ENCODE peak calls at places on chromosome 1, in seven cellular contexts. One of them, this sample, is unnamed.

GRCh38 chr1:223363057-223363855 is 720 bp downstream of the SUSD4 start:
- DNase-seq in GM03348: peak; percentile 38
- DNase-seq in Kasumi-1: no peak
- DNase-seq in stimulated activated effector memory CD8-positive, alpha-beta T cell treated with anti-CD3 and anti-CD28 coated beads, Interleukin-12 subunit alpha, Interleukin-12 subunit beta, amount 100 ng/mL, for 72 hours: no peak
- DNase-seq in prostate gland: no peak
- DNase-seq in CD8-positive, alpha-beta memory T cell: no peak
- DNase-seq in NCI-H1694 treated with DMSO at 0.1 percent for 48 hours: peak; percentile 48
- DNase-seq in this sample: no peak

GRCh38 chr1:244236101-244236500 is 185.0 kb downstream of the ZBTB18 start:
- DNase-seq in NCI-H1694 treated with DMSO at 0.1 percent for 48 hours: no peak
- DNase-seq in prostate gland: no peak
- DNase-seq in Kasumi-1: no peak
- DNase-seq in GM03348: no peak
- DNase-seq in CD8-positive, alpha-beta memory T cell: no peak
- DNase-seq in stimulated activated effector memory CD8-positive, alpha-beta T cell treated with anti-CD3 and anti-CD28 coated beads, Interleukin-12 subunit alpha, Interleukin-12 subunit beta, amount 100 ng/mL, for 72 hours: no peak
- DNase-seq in this sample: no peak

GRCh38 chr1:28506907-28507246 is 1.0 kb downstream of the RCC1 start:
- DNase-seq in NCI-H1694 treated with DMSO at 0.1 percent for 48 hours: no peak
- DNase-seq in Kasumi-1: no peak
- DNase-seq in GM03348: no peak
- DNase-seq in CD8-positive, alpha-beta memory T cell: no peak
- DNase-seq in stimulated activated effector memory CD8-positive, alpha-beta T cell treated with anti-CD3 and anti-CD28 coated beads, Interleukin-12 subunit alpha, Interleukin-12 subunit beta, amount 100 ng/mL, for 72 hours: no peak
- DNase-seq in prostate gland: no peak
- DNase-seq in this sample: no peak

GRCh38 chr1:40305871-40306270 is 11.2 kb downstream of the COL9A2 start:
- DNase-seq in CD8-positive, alpha-beta memory T cell: no peak
- DNase-seq in stimulated activated effector memory CD8-positive, alpha-beta T cell treated with anti-CD3 and anti-CD28 coated beads, Interleukin-12 subunit alpha, Interleukin-12 subunit beta, amount 100 ng/mL, for 72 hours: no peak
- DNase-seq in prostate gland: no peak
- DNase-seq in GM03348: no peak
- DNase-seq in NCI-H1694 treated with DMSO at 0.1 percent for 48 hours: no peak
- DNase-seq in Kasumi-1: no peak
- DNase-seq in this sample: no peak

GRCh38 chr1:226645279-226645976 is 93.7 kb downstream of the ITPKB start:
- DNase-seq in CD8-positive, alpha-beta memory T cell: peak; percentile 52
- DNase-seq in NCI-H1694 treated with DMSO at 0.1 percent for 48 hours: no peak
- DNase-seq in stimulated activated effector memory CD8-positive, alpha-beta T cell treated with anti-CD3 and anti-CD28 coated beads, Interleukin-12 subunit alpha, Interleukin-12 subunit beta, amount 100 ng/mL, for 72 hours: no peak
- DNase-seq in GM03348: no peak
- DNase-seq in prostate gland: no peak
- DNase-seq in Kasumi-1: no peak
- DNase-seq in this sample: no peak

GRCh38 chr1:82775402-82776000 is 974.8 kb downstream of the ADGRL2 start:
- DNase-seq in stimulated activated effector memory CD8-positive, alpha-beta T cell treated with anti-CD3 and anti-CD28 coated beads, Interleukin-12 subunit alpha, Interleukin-12 subunit beta, amount 100 ng/mL, for 72 hours: peak; percentile 48
- DNase-seq in GM03348: no peak
- DNase-seq in NCI-H1694 treated with DMSO at 0.1 percent for 48 hours: no peak
- DNase-seq in CD8-positive, alpha-beta memory T cell: no peak
- DNase-seq in prostate gland: no peak
- DNase-seq in Kasumi-1: no peak
- DNase-seq in this sample: no peak

GRCh38 chr1:66253330-66253921 is 280.5 kb upstream of the SGIP1 start:
- DNase-seq in GM03348: peak; percentile 78
- DNase-seq in stimulated activated effector memory CD8-positive, alpha-beta T cell treated with anti-CD3 and anti-CD28 coated beads, Interleukin-12 subunit alpha, Interleukin-12 subunit beta, amount 100 ng/mL, for 72 hours: peak; percentile 50
- DNase-seq in prostate gland: peak; percentile 41
- DNase-seq in CD8-positive, alpha-beta memory T cell: no peak
- DNase-seq in Kasumi-1: peak; percentile 89
- DNase-seq in NCI-H1694 treated with DMSO at 0.1 percent for 48 hours: peak; percentile 75
- DNase-seq in this sample: no peak

GRCh38 chr1:161379071-161379470 is 11.4 kb upstream of the CFAP126 start:
- DNase-seq in NCI-H1694 treated with DMSO at 0.1 percent for 48 hours: no peak
- DNase-seq in prostate gland: no peak
- DNase-seq in CD8-positive, alpha-beta memory T cell: no peak
- DNase-seq in GM03348: no peak
- DNase-seq in stimulated activated effector memory CD8-positive, alpha-beta T cell treated with anti-CD3 and anti-CD28 coated beads, Interleukin-12 subunit alpha, Interleukin-12 subunit beta, amount 100 ng/mL, for 72 hours: no peak
- DNase-seq in Kasumi-1: peak; percentile 29
- DNase-seq in this sample: peak; percentile 18

GRCh38 chr1:113205980-113206766 is 133.2 kb downstream of the LRIG2 start:
- DNase-seq in NCI-H1694 treated with DMSO at 0.1 percent for 48 hours: no peak
- DNase-seq in Kasumi-1: no peak
- DNase-seq in stimulated activated effector memory CD8-positive, alpha-beta T cell treated with anti-CD3 and anti-CD28 coated beads, Interleukin-12 subunit alpha, Interleukin-12 subunit beta, amount 100 ng/mL, for 72 hours: no peak
- DNase-seq in CD8-positive, alpha-beta memory T cell: no peak
- DNase-seq in prostate gland: no peak
- DNase-seq in GM03348: no peak
- DNase-seq in this sample: no peak

GRCh38 chr1:28877132-28877781 is 37.1 kb upstream of the EPB41 start:
- DNase-seq in CD8-positive, alpha-beta memory T cell: peak; percentile 81
- DNase-seq in stimulated activated effector memory CD8-positive, alpha-beta T cell treated with anti-CD3 and anti-CD28 coated beads, Interleukin-12 subunit alpha, Interleukin-12 subunit beta, amount 100 ng/mL, for 72 hours: peak; percentile 84
- DNase-seq in Kasumi-1: peak; percentile 82
- DNase-seq in prostate gland: peak; percentile 72
- DNase-seq in GM03348: peak; percentile 90
- DNase-seq in NCI-H1694 treated with DMSO at 0.1 percent for 48 hours: peak; percentile 77
- DNase-seq in this sample: peak; percentile 62

GRCh38 chr1:84862810-84863251 is 30.2 kb downstream of the LPAR3 start:
- DNase-seq in prostate gland: no peak
- DNase-seq in Kasumi-1: no peak
- DNase-seq in GM03348: no peak
- DNase-seq in stimulated activated effector memory CD8-positive, alpha-beta T cell treated with anti-CD3 and anti-CD28 coated beads, Interleukin-12 subunit alpha, Interleukin-12 subunit beta, amount 100 ng/mL, for 72 hours: peak; percentile 57
- DNase-seq in CD8-positive, alpha-beta memory T cell: peak; percentile 62
- DNase-seq in NCI-H1694 treated with DMSO at 0.1 percent for 48 hours: no peak
- DNase-seq in this sample: peak; percentile 35

GRCh38 chr1:202045699-202046098 is 35.3 kb downstream of the ELF3 start:
- DNase-seq in prostate gland: no peak
- DNase-seq in stimulated activated effector memory CD8-positive, alpha-beta T cell treated with anti-CD3 and anti-CD28 coated beads, Interleukin-12 subunit alpha, Interleukin-12 subunit beta, amount 100 ng/mL, for 72 hours: no peak
- DNase-seq in Kasumi-1: no peak
- DNase-seq in GM03348: no peak
- DNase-seq in CD8-positive, alpha-beta memory T cell: no peak
- DNase-seq in NCI-H1694 treated with DMSO at 0.1 percent for 48 hours: no peak
- DNase-seq in this sample: no peak

GRCh38 chr1:85274969-85275453 is 1.4 kb downstream of the BCL10 start:
- DNase-seq in CD8-positive, alpha-beta memory T cell: no peak
- DNase-seq in stimulated activated effector memory CD8-positive, alpha-beta T cell treated with anti-CD3 and anti-CD28 coated beads, Interleukin-12 subunit alpha, Interleukin-12 subunit beta, amount 100 ng/mL, for 72 hours: no peak
- DNase-seq in GM03348: peak; percentile 56
- DNase-seq in prostate gland: no peak
- DNase-seq in NCI-H1694 treated with DMSO at 0.1 percent for 48 hours: no peak
- DNase-seq in Kasumi-1: peak; percentile 17
- DNase-seq in this sample: no peak

GRCh38 chr1:67586596-67586995 is 98.4 kb upstream of the GADD45A start:
- DNase-seq in GM03348: peak; percentile 78
- DNase-seq in Kasumi-1: no peak
- DNase-seq in prostate gland: no peak
- DNase-seq in stimulated activated effector memory CD8-positive, alpha-beta T cell treated with anti-CD3 and anti-CD28 coated beads, Interleukin-12 subunit alpha, Interleukin-12 subunit beta, amount 100 ng/mL, for 72 hours: no peak
- DNase-seq in CD8-positive, alpha-beta memory T cell: no peak
- DNase-seq in NCI-H1694 treated with DMSO at 0.1 percent for 48 hours: no peak
- DNase-seq in this sample: no peak

GRCh38 chr1:178241057-178241456 is 147.2 kb downstream of the RASAL2 start:
- DNase-seq in GM03348: peak; percentile 7
- DNase-seq in NCI-H1694 treated with DMSO at 0.1 percent for 48 hours: no peak
- DNase-seq in stimulated activated effector memory CD8-positive, alpha-beta T cell treated with anti-CD3 and anti-CD28 coated beads, Interleukin-12 subunit alpha, Interleukin-12 subunit beta, amount 100 ng/mL, for 72 hours: no peak
- DNase-seq in prostate gland: no peak
- DNase-seq in CD8-positive, alpha-beta memory T cell: no peak
- DNase-seq in Kasumi-1: no peak
- DNase-seq in this sample: no peak

GRCh38 chr1:66764994-66765578 is 12.8 kb downstream of the DYNLT5 start:
- DNase-seq in NCI-H1694 treated with DMSO at 0.1 percent for 48 hours: peak; percentile 72
- DNase-seq in GM03348: peak; percentile 62
- DNase-seq in stimulated activated effector memory CD8-positive, alpha-beta T cell treated with anti-CD3 and anti-CD28 coated beads, Interleukin-12 subunit alpha, Interleukin-12 subunit beta, amount 100 ng/mL, for 72 hours: peak; percentile 68
- DNase-seq in Kasumi-1: peak; percentile 72
- DNase-seq in CD8-positive, alpha-beta memory T cell: peak; percentile 49
- DNase-seq in prostate gland: peak; percentile 16
- DNase-seq in this sample: peak; percentile 23

GRCh38 chr1:40411843-40412242 is 38.3 kb downstream of the SMAP2 start:
- DNase-seq in CD8-positive, alpha-beta memory T cell: no peak
- DNase-seq in GM03348: no peak
- DNase-seq in stimulated activated effector memory CD8-positive, alpha-beta T cell treated with anti-CD3 and anti-CD28 coated beads, Interleukin-12 subunit alpha, Interleukin-12 subunit beta, amount 100 ng/mL, for 72 hours: no peak
- DNase-seq in Kasumi-1: no peak
- DNase-seq in prostate gland: no peak
- DNase-seq in NCI-H1694 treated with DMSO at 0.1 percent for 48 hours: no peak
- DNase-seq in this sample: no peak

GRCh38 chr1:27811741-27812500 is 18.7 kb upstream of the PPP1R8 start:
- DNase-seq in stimulated activated effector memory CD8-positive, alpha-beta T cell treated with anti-CD3 and anti-CD28 coated beads, Interleukin-12 subunit alpha, Interleukin-12 subunit beta, amount 100 ng/mL, for 72 hours: peak; percentile 48
- DNase-seq in Kasumi-1: no peak
- DNase-seq in GM03348: no peak
- DNase-seq in prostate gland: no peak
- DNase-seq in NCI-H1694 treated with DMSO at 0.1 percent for 48 hours: no peak
- DNase-seq in CD8-positive, alpha-beta memory T cell: no peak
- DNase-seq in this sample: no peak

GRCh38 chr1:17502326-17502778 is 37.1 kb upstream of the ARHGEF10L start:
- DNase-seq in GM03348: peak; percentile 92
- DNase-seq in NCI-H1694 treated with DMSO at 0.1 percent for 48 hours: peak; percentile 57
- DNase-seq in Kasumi-1: peak; percentile 45
- DNase-seq in prostate gland: peak; percentile 79
- DNase-seq in CD8-positive, alpha-beta memory T cell: peak; percentile 48
- DNase-seq in stimulated activated effector memory CD8-positive, alpha-beta T cell treated with anti-CD3 and anti-CD28 coated beads, Interleukin-12 subunit alpha, Interleukin-12 subunit beta, amount 100 ng/mL, for 72 hours: peak; percentile 76
- DNase-seq in this sample: peak; percentile 39

GRCh38 chr1:90881034-90881433 is 140.8 kb downstream of the ZNF644 start:
- DNase-seq in CD8-positive, alpha-beta memory T cell: no peak
- DNase-seq in Kasumi-1: no peak
- DNase-seq in GM03348: no peak
- DNase-seq in prostate gland: no peak
- DNase-seq in stimulated activated effector memory CD8-positive, alpha-beta T cell treated with anti-CD3 and anti-CD28 coated beads, Interleukin-12 subunit alpha, Interleukin-12 subunit beta, amount 100 ng/mL, for 72 hours: no peak
- DNase-seq in NCI-H1694 treated with DMSO at 0.1 percent for 48 hours: no peak
- DNase-seq in this sample: no peak

GRCh38 chr1:18666317-18666920 is 35.8 kb downstream of the PAX7 start:
- DNase-seq in prostate gland: peak; percentile 53
- DNase-seq in Kasumi-1: no peak
- DNase-seq in CD8-positive, alpha-beta memory T cell: no peak
- DNase-seq in GM03348: no peak
- DNase-seq in stimulated activated effector memory CD8-positive, alpha-beta T cell treated with anti-CD3 and anti-CD28 coated beads, Interleukin-12 subunit alpha, Interleukin-12 subunit beta, amount 100 ng/mL, for 72 hours: no peak
- DNase-seq in NCI-H1694 treated with DMSO at 0.1 percent for 48 hours: no peak
- DNase-seq in this sample: no peak

GRCh38 chr1:24344090-24344742 is 25.1 kb downstream of the GRHL3 start:
- DNase-seq in Kasumi-1: no peak
- DNase-seq in NCI-H1694 treated with DMSO at 0.1 percent for 48 hours: no peak
- DNase-seq in stimulated activated effector memory CD8-positive, alpha-beta T cell treated with anti-CD3 and anti-CD28 coated beads, Interleukin-12 subunit alpha, Interleukin-12 subunit beta, amount 100 ng/mL, for 72 hours: no peak
- DNase-seq in prostate gland: no peak
- DNase-seq in GM03348: no peak
- DNase-seq in CD8-positive, alpha-beta memory T cell: no peak
- DNase-seq in this sample: no peak

GRCh38 chr1:26020390-26020789 is 1.2 kb upstream of the EXTL1 start:
- DNase-seq in GM03348: peak; percentile 84
- DNase-seq in prostate gland: no peak
- DNase-seq in CD8-positive, alpha-beta memory T cell: no peak
- DNase-seq in Kasumi-1: no peak
- DNase-seq in stimulated activated effector memory CD8-positive, alpha-beta T cell treated with anti-CD3 and anti-CD28 coated beads, Interleukin-12 subunit alpha, Interleukin-12 subunit beta, amount 100 ng/mL, for 72 hours: no peak
- DNase-seq in NCI-H1694 treated with DMSO at 0.1 percent for 48 hours: no peak
- DNase-seq in this sample: no peak

GRCh38 chr1:229893762-229894444 is 173.1 kb upstream of the GALNT2 start:
- DNase-seq in CD8-positive, alpha-beta memory T cell: no peak
- DNase-seq in Kasumi-1: no peak
- DNase-seq in stimulated activated effector memory CD8-positive, alpha-beta T cell treated with anti-CD3 and anti-CD28 coated beads, Interleukin-12 subunit alpha, Interleukin-12 subunit beta, amount 100 ng/mL, for 72 hours: peak; percentile 40
- DNase-seq in GM03348: no peak
- DNase-seq in prostate gland: no peak
- DNase-seq in NCI-H1694 treated with DMSO at 0.1 percent for 48 hours: no peak
- DNase-seq in this sample: no peak

GRCh38 chr1:236904874-236905741 is 99.1 kb downstream of the MT1HL1 start:
- DNase-seq in prostate gland: no peak
- DNase-seq in NCI-H1694 treated with DMSO at 0.1 percent for 48 hours: no peak
- DNase-seq in stimulated activated effector memory CD8-positive, alpha-beta T cell treated with anti-CD3 and anti-CD28 coated beads, Interleukin-12 subunit alpha, Interleukin-12 subunit beta, amount 100 ng/mL, for 72 hours: no peak
- DNase-seq in GM03348: peak; percentile 57
- DNase-seq in CD8-positive, alpha-beta memory T cell: no peak
- DNase-seq in Kasumi-1: no peak
- DNase-seq in this sample: no peak

This sample was measured in GM18507.